ENCODE peak calls at places on chromosomes 3 and 15, in four cellular contexts. One of them, this sample, is unnamed.

GRCh38 chr3:151971814-151972579 is 98.6 kb downstream of the SUCNR1 start:
- DNase-seq in GM13976: no peak
- DNase-seq in RPMI8226: no peak
- DNase-seq in GM04503: no peak
- DNase-seq in this sample: no peak

GRCh38 chr3:10242182-10243065 is 5.8 kb upstream of the TATDN2 start:
- DNase-seq in GM13976: peak; percentile 73
- DNase-seq in RPMI8226: peak; percentile 53
- DNase-seq in GM04503: no peak
- DNase-seq in this sample: peak; percentile 49

GRCh38 chr15:85963262-85963760 is 116.4 kb upstream of the AGBL1 start:
- DNase-seq in GM13976: no peak
- DNase-seq in RPMI8226: no peak
- DNase-seq in GM04503: no peak
- DNase-seq in this sample: no peak

GRCh38 chr3:71061581-71061980 is 521.9 kb downstream of the FOXP1 start:
- DNase-seq in GM04503: no peak
- DNase-seq in RPMI8226: no peak
- DNase-seq in GM13976: no peak
- DNase-seq in this sample: no peak

GRCh38 chr15:70354260-70354894 is 256.7 kb upstream of the TLE3 start:
- DNase-seq in RPMI8226: no peak
- DNase-seq in GM13976: no peak
- DNase-seq in GM04503: no peak
- DNase-seq in this sample: no peak

GRCh38 chr3:190169243-190169642 is 48.5 kb upstream of the P3H2 start:
- DNase-seq in GM13976: no peak
- DNase-seq in RPMI8226: no peak
- DNase-seq in GM04503: no peak
- DNase-seq in this sample: no peak

GRCh38 chr15:69337133-69337532 is 38.4 kb downstream of the PAQR5 start:
- DNase-seq in RPMI8226: no peak
- DNase-seq in GM04503: peak; percentile 23
- DNase-seq in GM13976: no peak
- DNase-seq in this sample: peak; percentile 19

GRCh38 chr3:24494616-24495333 is at the start of gene THRB:
- DNase-seq in GM13976: peak; percentile 51
- DNase-seq in GM04503: no peak
- DNase-seq in RPMI8226: peak; percentile 54
- DNase-seq in this sample: no peak

This sample was measured in AG04449.